ENCODE peak calls at places on chromosomes 1 and 21, in five cellular contexts. H is HEK293T, L is GM12878, F is HepG2, D is K562. M is an unnamed sample.

GRCh38 chr1:27527223-27527856 is 37.4 kb upstream of the WASF2 start:
- DNase-seq in D (peak; percentile 90), F (no peak), H (peak; percentile 46), L (no peak), M (peak; percentile 80)

GRCh38 chr1:85325920-85326319 is 49.5 kb upstream of the BCL10 start:
- DNase-seq in D (no peak), L (no peak), H (no peak), F (peak; percentile 82), M (no peak)

GRCh38 chr1:78420185-78420584 is 70.6 kb upstream of the PTGFR start:
- DNase-seq in F (no peak), L (no peak), H (no peak), D (no peak), M (no peak)

GRCh38 chr1:10832703-10833102 is 36.3 kb upstream of the CASZ1 start:
- DNase-seq in L (no peak), H (no peak), D (no peak), F (no peak), M (no peak)

GRCh38 chr1:200075522-200075921 is 48.0 kb downstream of the NR5A2 start:
- DNase-seq in H (no peak), D (no peak), L (no peak), F (no peak), M (no peak)

GRCh38 chr1:29576510-29576909 is 340.2 kb downstream of the PTPRU start:
- DNase-seq in D (no peak), H (no peak), F (no peak), L (no peak), M (no peak)

GRCh38 chr1:209989525-209989924 is 51.5 kb downstream of the SYT14 start:
- DNase-seq in F (no peak), L (no peak), D (no peak), H (no peak), M (peak; percentile 28)

GRCh38 chr1:25566186-25566729 is 22.9 kb downstream of the LDLRAP1 start:
- DNase-seq in D (no peak), F (no peak), L (no peak), H (no peak), M (no peak)

GRCh38 chr1:43520100-43520828 is 10.4 kb upstream of the PTPRF start:
- DNase-seq in F (no peak), D (no peak), L (no peak), H (no peak), M (no peak)

GRCh38 chr1:9201421-9202239 is 32.9 kb upstream of the H6PD start:
- DNase-seq in L (no peak), D (no peak), H (no peak), F (no peak), M (peak; percentile 40)

GRCh38 chr21:44907966-44908364 is 12.7 kb downstream of the ITGB2 start:
- DNase-seq in H (no peak), L (no peak), D (peak; percentile 41), F (no peak), M (no peak)

GRCh38 chr21:33848252-33848953 is 67.2 kb downstream of the ATP5PO start:
- DNase-seq in H (no peak), F (no peak), D (no peak), L (no peak), M (no peak)

GRCh38 chr1:181425566-181425965 is 57.8 kb upstream of the CACNA1E start:
- DNase-seq in F (no peak), H (no peak), L (no peak), D (no peak), M (no peak)

GRCh38 chr1:203296456-203297073 is 8.8 kb upstream of the BTG2 start:
- DNase-seq in H (no peak), F (no peak), D (no peak), L (no peak), M (no peak)

GRCh38 chr1:11807087-11807486 is 1.1 kb downstream of the CLCN6 start:
- DNase-seq in L (no peak), H (no peak), F (no peak), D (no peak), M (no peak)

GRCh38 chr1:231871878-231872277 is 245.3 kb downstream of the DISC1 start:
- DNase-seq in F (no peak), L (no peak), H (no peak), D (no peak), M (no peak)
- TF ChIP-seq FOXM1 in F (no peak), L (no peak), H (no peak), D (no peak), M (no peak)

DNA sequence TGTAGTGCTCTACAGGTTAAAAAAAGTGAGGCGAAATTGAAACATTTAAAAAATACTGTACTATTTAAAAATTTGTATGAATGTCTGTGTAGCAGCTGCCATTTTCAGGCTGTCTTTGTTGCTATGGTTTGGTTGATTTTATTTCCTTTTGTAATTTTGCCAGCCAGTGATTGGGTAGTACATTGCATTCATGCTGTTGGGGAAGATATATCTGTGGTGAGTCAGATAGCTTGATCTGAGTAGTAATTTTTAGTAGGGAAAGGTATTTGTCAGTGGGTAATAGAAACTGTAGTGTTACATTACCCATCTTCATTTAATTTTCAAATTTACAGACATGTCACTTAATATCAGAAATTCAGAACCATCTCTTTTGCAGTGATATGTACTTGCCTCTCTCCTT is 15.0 kb downstream of the NFIA start:
- DNase-seq in L (no peak), F (no peak), H (no peak), D (no peak), M (no peak)
- TF ChIP-seq FOXM1 in L (no peak), F (no peak), H (no peak), D (no peak), M (no peak)

GRCh38 chr1:163531345-163531744 is 209.6 kb downstream of the NUF2 start:
- DNase-seq in H (no peak), F (no peak), D (no peak), L (no peak), M (no peak)

GRCh38 chr1:163537809-163538208 is 216.1 kb downstream of the NUF2 start:
- DNase-seq in H (no peak), L (no peak), F (no peak), D (no peak), M (no peak)

GRCh38 chr1:163535401-163535800 is 213.6 kb downstream of the NUF2 start:
- DNase-seq in F (no peak), L (no peak), H (no peak), D (no peak), M (no peak)

GRCh38 chr1:163538682-163539081 is 216.9 kb downstream of the NUF2 start:
- DNase-seq in H (no peak), D (no peak), F (no peak), L (no peak), M (no peak)

GRCh38 chr1:163535807-163536206 is 214.1 kb downstream of the NUF2 start:
- DNase-seq in H (no peak), D (peak; percentile 10), L (no peak), F (no peak), M (peak; percentile 12)
- TF ChIP-seq FOXM1 in H (no peak), D (no peak), L (no peak), F (no peak), M (no peak)

DNA sequence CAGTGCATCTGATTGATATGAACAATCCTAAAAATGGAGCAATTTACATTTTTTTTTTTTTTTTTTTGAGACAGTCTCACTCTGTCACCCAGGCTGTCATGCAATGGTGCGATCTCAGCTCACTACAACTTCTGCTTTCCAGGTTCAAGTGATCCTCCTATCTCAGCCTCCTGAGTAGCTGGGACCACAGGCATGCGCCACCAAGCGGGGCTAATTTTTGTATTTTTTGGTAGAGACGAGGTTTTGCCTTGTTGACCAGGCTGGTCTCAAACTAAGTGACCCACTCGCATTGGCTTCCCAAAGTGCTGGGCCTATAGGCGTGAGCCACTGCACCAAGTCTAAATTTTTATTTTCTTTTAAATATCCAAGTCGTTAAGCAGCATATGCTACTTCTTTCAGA is 109.0 kb downstream of the FAF1 start:
- DNase-seq in D (no peak), F (no peak), L (no peak), H (no peak), M (no peak)
- TF ChIP-seq FOXM1 in D (no peak), F (no peak), L (no peak), H (no peak), M (no peak)

DNA sequence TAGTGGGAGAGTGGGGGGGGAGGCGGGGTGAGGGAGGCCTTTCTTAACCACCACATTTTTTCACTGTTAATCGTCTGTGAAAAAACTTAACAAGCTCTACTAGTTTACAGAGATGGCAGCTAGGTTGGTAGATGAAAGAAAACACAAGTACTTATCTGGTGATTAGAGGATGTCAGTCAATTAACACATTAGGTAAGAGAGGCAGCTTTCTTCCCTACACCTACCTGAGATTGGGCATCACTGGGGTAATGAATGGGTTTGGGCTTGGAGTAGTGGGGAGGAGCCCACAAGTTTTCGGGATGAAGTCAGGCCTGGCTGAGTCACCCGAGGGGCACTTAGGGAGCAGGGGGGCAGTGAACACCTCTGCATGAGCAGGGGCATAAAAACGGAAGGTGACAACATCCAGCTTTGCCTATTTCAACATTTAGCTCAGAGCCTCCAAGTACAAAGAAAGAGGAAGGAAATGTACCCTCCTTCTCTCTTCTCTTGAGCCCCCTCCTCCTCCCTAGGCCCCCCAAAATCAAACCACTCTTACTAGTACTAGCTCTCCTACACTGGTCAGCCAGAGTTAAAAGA is 2.5 kb downstream of the LBR start:
- DNase-seq in D (no peak), F (no peak), L (no peak), H (no peak), M (no peak)
- TF ChIP-seq FOXM1 in D (no peak), F (no peak), L (no peak), H (no peak), M (no peak)

DNA sequence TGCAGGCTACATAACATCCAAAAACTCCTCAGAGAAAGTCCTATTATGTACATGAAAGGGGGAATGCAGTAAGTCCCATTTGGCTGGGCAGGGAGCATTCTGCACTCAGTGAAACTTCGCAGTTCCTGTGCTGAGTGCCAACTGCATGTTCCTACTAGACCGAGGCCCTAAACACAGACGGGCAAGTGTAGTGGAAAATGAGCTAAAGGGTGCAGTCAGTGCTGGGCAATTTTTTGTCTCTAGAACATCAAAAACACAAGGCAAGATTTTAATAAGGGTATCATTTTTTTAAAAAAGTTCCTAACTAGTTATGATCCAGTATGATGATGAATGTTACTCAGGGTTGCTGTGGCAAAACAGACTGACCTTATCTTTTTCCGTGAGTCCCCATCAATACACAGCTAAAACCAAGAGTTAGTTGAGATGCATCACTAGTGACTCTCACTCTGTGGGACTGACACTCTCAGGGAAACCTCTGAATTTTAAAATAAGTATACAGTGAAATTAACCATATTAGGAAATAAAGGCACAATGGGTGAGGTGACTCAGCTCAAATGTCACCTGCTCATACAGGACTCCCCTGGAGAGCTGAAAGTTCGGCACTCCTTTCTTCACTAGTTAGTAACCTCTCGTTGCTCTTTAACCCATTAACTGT is 91.5 kb downstream of the NIBAN1 start:
- DNase-seq in L (no peak), D (no peak), F (no peak), H (no peak), M (no peak)
- TF ChIP-seq FOXM1 in L (no peak), D (no peak), F (no peak), H (no peak), M (no peak)

GRCh38 chr1:17188889-17189631 is 15.9 kb upstream of the PADI1 start:
- DNase-seq in F (no peak), H (no peak), L (no peak), D (no peak), M (no peak)

GRCh38 chr1:17191990-17192242 is 13.0 kb upstream of the PADI1 start:
- DNase-seq in D (no peak), L (no peak), F (no peak), H (no peak), M (no peak)

GRCh38 chr1:17190526-17190995 is 14.4 kb upstream of the PADI1 start:
- DNase-seq in D (no peak), F (no peak), L (no peak), H (no peak), M (no peak)

GRCh38 chr1:17188217-17188616 is 16.7 kb upstream of the PADI1 start:
- DNase-seq in F (no peak), D (no peak), L (no peak), H (no peak), M (no peak)

GRCh38 chr1:17189632-17190525 is 15.0 kb upstream of the PADI1 start:
- DNase-seq in H (no peak), F (no peak), D (no peak), L (no peak), M (no peak)
- TF ChIP-seq FOXM1 in H (no peak), F (no peak), D (no peak), L (no peak), M (peak; percentile 28)